ENCODE peak calls at places on chromosomes 3 and 15, in nine cellular contexts. One of them, this sample, is unnamed. For H3K27me3, the result is how much of the 10 kb centered on the place peaks cover.

GRCh38 chr15:79209690-79210089 is 72.8 kb upstream of the ANKRD34C start:
- DNase-seq in upper lobe of left lung: peak
- DNase-seq in body of pancreas: no peak
- DNase-seq in stomach: no peak
- DNase-seq in WERI-Rb-1: no peak
- DNase-seq in neuronal stem cell: no peak
- DNase-seq in GM06990: no peak
- DNase-seq in GM23338: peak
- DNase-seq in lung: no peak
- DNase-seq in this sample: peak

GRCh38 chr15:101322849-101323477 is 27.9 kb upstream of the SNRPA1 start:
- DNase-seq in upper lobe of left lung: no peak
- DNase-seq in body of pancreas: no peak
- DNase-seq in stomach: no peak
- DNase-seq in WERI-Rb-1: no peak
- DNase-seq in neuronal stem cell: no peak
- DNase-seq in GM06990: no peak
- DNase-seq in GM23338: no peak
- DNase-seq in lung: no peak
- DNase-seq in this sample: no peak

GRCh38 chr3:149673393-149673792 is 15.6 kb upstream of the WWTR1 start:
- DNase-seq in upper lobe of left lung: no peak
- DNase-seq in body of pancreas: no peak
- DNase-seq in stomach: no peak
- DNase-seq in WERI-Rb-1: no peak
- DNase-seq in neuronal stem cell: no peak
- DNase-seq in GM06990: no peak
- DNase-seq in GM23338: no peak
- DNase-seq in lung: no peak
- DNase-seq in this sample: no peak

GRCh38 chr15:78329625-78330024 is 10.5 kb upstream of the CRABP1 start:
- DNase-seq in upper lobe of left lung: no peak
- DNase-seq in body of pancreas: no peak
- DNase-seq in stomach: no peak
- DNase-seq in WERI-Rb-1: no peak
- DNase-seq in neuronal stem cell: no peak
- DNase-seq in GM06990: no peak
- DNase-seq in GM23338: no peak
- DNase-seq in lung: no peak
- DNase-seq in this sample: no peak

GRCh38 chr15:34799149-34799824 is 3.9 kb upstream of the ACTC1 start:
- DNase-seq in upper lobe of left lung: peak
- DNase-seq in body of pancreas: peak
- DNase-seq in stomach: peak
- DNase-seq in WERI-Rb-1: peak
- DNase-seq in neuronal stem cell: no peak
- DNase-seq in GM06990: no peak
- DNase-seq in GM23338: peak
- DNase-seq in lung: no peak
- DNase-seq in this sample: peak

GRCh38 chr15:95129589-95129988 is 898.2 kb downstream of the MCTP2 start:
- DNase-seq in upper lobe of left lung: no peak
- DNase-seq in body of pancreas: no peak
- DNase-seq in stomach: no peak
- DNase-seq in WERI-Rb-1: no peak
- DNase-seq in neuronal stem cell: no peak
- DNase-seq in GM06990: no peak
- DNase-seq in GM23338: no peak
- DNase-seq in lung: no peak
- DNase-seq in this sample: no peak

GRCh38 chr3:189631409-189631808 is 220 bp downstream of the TP63 start:
- DNase-seq in upper lobe of left lung: no peak
- DNase-seq in body of pancreas: no peak
- DNase-seq in stomach: no peak
- DNase-seq in WERI-Rb-1: no peak
- DNase-seq in neuronal stem cell: no peak
- DNase-seq in GM06990: no peak
- DNase-seq in GM23338: no peak
- DNase-seq in lung: no peak
- DNase-seq in this sample: no peak

GRCh38 chr3:131403216-131403895 is 21.8 kb downstream of the NUDT16 start:
- DNase-seq in upper lobe of left lung: no peak
- DNase-seq in body of pancreas: no peak
- DNase-seq in stomach: no peak
- DNase-seq in WERI-Rb-1: no peak
- DNase-seq in neuronal stem cell: no peak
- DNase-seq in GM06990: no peak
- DNase-seq in GM23338: no peak
- DNase-seq in lung: no peak
- DNase-seq in this sample: no peak

GRCh38 chr15:77118787-77119410 is 48.0 kb upstream of the TSPAN3 start:
- DNase-seq in upper lobe of left lung: no peak
- DNase-seq in body of pancreas: peak
- DNase-seq in stomach: peak
- DNase-seq in WERI-Rb-1: peak
- DNase-seq in neuronal stem cell: no peak
- DNase-seq in GM06990: peak
- DNase-seq in GM23338: peak
- DNase-seq in lung: no peak
- DNase-seq in this sample: peak

GRCh38 chr15:84645997-84646396 is 8.1 kb downstream of the WDR73 start:
- DNase-seq in upper lobe of left lung: no peak
- DNase-seq in body of pancreas: no peak
- DNase-seq in stomach: no peak
- DNase-seq in WERI-Rb-1: no peak
- DNase-seq in neuronal stem cell: no peak
- DNase-seq in GM06990: no peak
- DNase-seq in GM23338: no peak
- DNase-seq in lung: no peak
- DNase-seq in this sample: no peak

GRCh38 chr3:19229086-19229485 is 80.8 kb downstream of the KCNH8 start:
- DNase-seq in upper lobe of left lung: no peak
- DNase-seq in body of pancreas: no peak
- DNase-seq in stomach: no peak
- DNase-seq in WERI-Rb-1: no peak
- DNase-seq in neuronal stem cell: no peak
- DNase-seq in GM06990: no peak
- DNase-seq in GM23338: no peak
- DNase-seq in lung: no peak
- DNase-seq in this sample: no peak

GRCh38 chr3:192817053-192817452 is 89.7 kb upstream of the FGF12 start:
- DNase-seq in upper lobe of left lung: no peak
- DNase-seq in body of pancreas: no peak
- DNase-seq in stomach: no peak
- DNase-seq in WERI-Rb-1: no peak
- DNase-seq in neuronal stem cell: no peak
- DNase-seq in GM06990: no peak
- DNase-seq in GM23338: no peak
- DNase-seq in lung: no peak
- DNase-seq in this sample: no peak

GRCh38 chr3:58434990-58435389 is 1.4 kb upstream of the PDHB start:
- DNase-seq in upper lobe of left lung: no peak
- DNase-seq in body of pancreas: peak
- DNase-seq in stomach: no peak
- DNase-seq in WERI-Rb-1: no peak
- DNase-seq in neuronal stem cell: peak
- DNase-seq in GM06990: no peak
- DNase-seq in GM23338: peak
- DNase-seq in lung: no peak
- DNase-seq in this sample: no peak

GRCh38 chr15:95684693-95685115 is 645.8 kb upstream of the NR2F2 start:
- DNase-seq in upper lobe of left lung: no peak
- DNase-seq in body of pancreas: no peak
- DNase-seq in stomach: no peak
- DNase-seq in WERI-Rb-1: no peak
- DNase-seq in neuronal stem cell: no peak
- DNase-seq in GM06990: no peak
- DNase-seq in GM23338: no peak
- DNase-seq in lung: no peak
- DNase-seq in this sample: peak

GRCh38 chr15:51861557-51862350 is 32.3 kb downstream of the TMOD3 start:
- DNase-seq in upper lobe of left lung: no peak
- DNase-seq in body of pancreas: no peak
- DNase-seq in stomach: no peak
- DNase-seq in WERI-Rb-1: no peak
- DNase-seq in neuronal stem cell: no peak
- DNase-seq in GM06990: no peak
- DNase-seq in GM23338: no peak
- DNase-seq in lung: no peak
- DNase-seq in this sample: no peak

GRCh38 chr15:41507820-41508290 is 5.8 kb downstream of the LTK start:
- DNase-seq in upper lobe of left lung: no peak
- DNase-seq in body of pancreas: peak
- DNase-seq in stomach: peak
- DNase-seq in WERI-Rb-1: no peak
- DNase-seq in neuronal stem cell: no peak
- DNase-seq in GM06990: no peak
- DNase-seq in GM23338: no peak
- DNase-seq in lung: peak
- DNase-seq in this sample: no peak

GRCh38 chr15:41503669-41504010 is 10.0 kb downstream of the ITPKA start:
- DNase-seq in upper lobe of left lung: no peak
- DNase-seq in body of pancreas: no peak
- DNase-seq in stomach: peak
- DNase-seq in WERI-Rb-1: no peak
- DNase-seq in neuronal stem cell: no peak
- DNase-seq in GM06990: no peak
- DNase-seq in GM23338: no peak
- DNase-seq in lung: no peak
- DNase-seq in this sample: no peak

GRCh38 chr15:41504751-41505492 is 8.7 kb downstream of the LTK start:
- DNase-seq in upper lobe of left lung: no peak
- DNase-seq in body of pancreas: no peak
- DNase-seq in stomach: no peak
- DNase-seq in WERI-Rb-1: no peak
- DNase-seq in neuronal stem cell: no peak
- DNase-seq in GM06990: no peak
- DNase-seq in GM23338: no peak
- DNase-seq in lung: no peak
- DNase-seq in this sample: no peak

GRCh38 chr15:41505776-41506175 is 7.9 kb downstream of the LTK start:
- DNase-seq in upper lobe of left lung: no peak
- DNase-seq in body of pancreas: no peak
- DNase-seq in stomach: no peak
- DNase-seq in WERI-Rb-1: no peak
- DNase-seq in neuronal stem cell: no peak
- DNase-seq in GM06990: no peak
- DNase-seq in GM23338: no peak
- DNase-seq in lung: no peak
- DNase-seq in this sample: no peak

GRCh38 chr15:41506796-41507341 is 6.8 kb downstream of the LTK start:
- DNase-seq in upper lobe of left lung: no peak
- DNase-seq in body of pancreas: no peak
- DNase-seq in stomach: no peak
- DNase-seq in WERI-Rb-1: peak
- DNase-seq in neuronal stem cell: no peak
- DNase-seq in GM06990: no peak
- DNase-seq in GM23338: peak
- DNase-seq in lung: no peak
- DNase-seq in this sample: no peak
- H3K27me3 ChIP-seq in upper lobe of left lung: under half
- H3K27me3 ChIP-seq in body of pancreas: under half
- H3K27me3 ChIP-seq in stomach: under half
- H3K27me3 ChIP-seq in WERI-Rb-1: under half
- H3K27me3 ChIP-seq in neuronal stem cell: under half
- H3K27me3 ChIP-seq in GM06990: under half
- H3K27me3 ChIP-seq in GM23338: half or more
- H3K27me3 ChIP-seq in lung: under half
- H3K27me3 ChIP-seq in this sample: under half

DNA sequence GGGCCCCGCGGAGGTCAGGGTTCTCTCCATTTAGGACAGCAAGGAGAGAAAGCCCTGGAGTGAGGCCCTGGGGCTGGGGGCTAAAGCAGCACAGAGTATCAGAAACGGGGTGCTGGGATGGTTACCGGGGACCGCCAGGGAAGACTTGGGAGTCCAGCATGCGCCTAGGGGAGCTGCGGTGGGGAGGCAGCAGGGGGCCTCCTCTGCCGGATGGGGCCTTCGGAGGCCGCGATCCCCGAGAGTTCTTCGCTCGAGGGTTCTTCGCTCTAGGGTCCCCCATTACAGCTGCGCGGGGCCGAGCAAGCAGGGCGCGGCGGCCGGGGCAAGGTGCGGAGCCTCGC is 515 bp upstream of the APBA2 start:
- DNase-seq in upper lobe of left lung: no peak
- DNase-seq in body of pancreas: no peak
- DNase-seq in stomach: no peak
- DNase-seq in WERI-Rb-1: no peak
- DNase-seq in neuronal stem cell: no peak
- DNase-seq in GM06990: no peak
- DNase-seq in GM23338: no peak
- DNase-seq in lung: no peak
- DNase-seq in this sample: no peak
- H3K27me3 ChIP-seq in upper lobe of left lung: under half
- H3K27me3 ChIP-seq in body of pancreas: under half
- H3K27me3 ChIP-seq in stomach: under half
- H3K27me3 ChIP-seq in WERI-Rb-1: under half
- H3K27me3 ChIP-seq in neuronal stem cell: under half
- H3K27me3 ChIP-seq in GM06990: under half
- H3K27me3 ChIP-seq in GM23338: under half
- H3K27me3 ChIP-seq in lung: under half
- H3K27me3 ChIP-seq in this sample: under half

DNA sequence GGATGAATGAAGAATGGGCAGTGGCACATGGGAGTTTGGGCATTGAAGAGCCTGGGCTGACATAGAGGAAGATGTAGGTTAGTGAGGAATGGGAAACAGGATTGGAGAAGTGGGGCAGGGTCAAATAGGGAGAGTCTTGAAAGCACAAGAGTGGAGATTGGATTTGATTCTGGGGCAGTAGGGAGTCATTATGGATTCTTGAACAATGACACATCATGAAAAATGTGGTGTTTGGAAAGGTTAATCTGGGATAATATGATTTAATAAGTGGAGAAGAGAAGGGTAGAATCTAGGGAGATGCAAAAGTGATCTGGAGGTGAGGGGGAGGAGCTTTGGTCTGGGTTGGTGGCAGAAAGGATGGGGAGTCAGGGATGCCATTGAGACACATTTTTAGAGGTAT is 45.4 kb upstream of the ROPN1 start:
- DNase-seq in upper lobe of left lung: no peak
- DNase-seq in body of pancreas: no peak
- DNase-seq in stomach: no peak
- DNase-seq in WERI-Rb-1: no peak
- DNase-seq in neuronal stem cell: no peak
- DNase-seq in GM06990: no peak
- DNase-seq in GM23338: no peak
- DNase-seq in lung: no peak
- DNase-seq in this sample: no peak
- H3K27me3 ChIP-seq in upper lobe of left lung: under half
- H3K27me3 ChIP-seq in body of pancreas: under half
- H3K27me3 ChIP-seq in stomach: under half
- H3K27me3 ChIP-seq in WERI-Rb-1: under half
- H3K27me3 ChIP-seq in neuronal stem cell: under half
- H3K27me3 ChIP-seq in GM06990: under half
- H3K27me3 ChIP-seq in GM23338: under half
- H3K27me3 ChIP-seq in lung: under half
- H3K27me3 ChIP-seq in this sample: under half

DNA sequence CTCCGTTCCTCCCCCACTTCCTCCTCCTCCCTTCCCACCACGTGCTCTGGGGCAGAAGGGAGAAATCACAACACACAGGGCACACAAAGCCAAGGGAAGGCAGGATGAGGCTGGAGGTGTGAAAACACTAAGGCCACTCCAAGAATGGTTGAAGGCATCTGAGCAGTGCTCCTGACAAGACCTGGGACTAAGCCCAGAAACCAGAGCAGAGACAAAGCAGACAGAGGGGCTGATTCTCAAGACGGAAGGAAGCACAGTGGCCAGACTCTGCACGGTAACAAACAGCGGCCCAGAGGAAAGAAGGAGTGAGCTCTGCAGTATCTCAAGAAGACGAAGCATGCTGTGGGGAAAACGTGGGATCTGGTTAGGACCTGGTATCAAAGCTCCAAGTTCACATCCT is 78.1 kb downstream of the ADCY5 start:
- DNase-seq in upper lobe of left lung: no peak
- DNase-seq in body of pancreas: peak
- DNase-seq in stomach: no peak
- DNase-seq in WERI-Rb-1: no peak
- DNase-seq in neuronal stem cell: no peak
- DNase-seq in GM06990: no peak
- DNase-seq in GM23338: no peak
- DNase-seq in lung: no peak
- DNase-seq in this sample: no peak
- H3K27me3 ChIP-seq in upper lobe of left lung: under half
- H3K27me3 ChIP-seq in body of pancreas: under half
- H3K27me3 ChIP-seq in stomach: under half
- H3K27me3 ChIP-seq in WERI-Rb-1: under half
- H3K27me3 ChIP-seq in neuronal stem cell: under half
- H3K27me3 ChIP-seq in GM06990: under half
- H3K27me3 ChIP-seq in GM23338: under half
- H3K27me3 ChIP-seq in lung: under half
- H3K27me3 ChIP-seq in this sample: under half